ENCODE peak calls at places on chromosomes 6 and 20, in seven cellular contexts. L, O, E, W, R, I and N are unnamed samples.

GRCh38 chr6:90411292-90411781 is 114.7 kb upstream of the BACH2 start:
- DNase-seq in E (no peak), I (no peak), O (no peak), W (no peak), R (no peak), L (no peak), N (no peak)

GRCh38 chr6:132253211-132253610 is 148.1 kb downstream of the MOXD1 start:
- DNase-seq in L (no peak), W (no peak), O (no peak), I (no peak), E (no peak), R (no peak), N (no peak)

GRCh38 chr20:34864216-34864615 is 8.4 kb downstream of the GGT7 start:
- DNase-seq in W (no peak), I (no peak), O (no peak), E (no peak), R (no peak), L (no peak), N (no peak)

GRCh38 chr6:159898519-159898918 is 7.7 kb downstream of the MAS1 start:
- DNase-seq in E (no peak), R (no peak), O (no peak), I (no peak), W (no peak), L (no peak), N (no peak)

GRCh38 chr6:115894426-115894992 is 166.2 kb downstream of the FRK start:
- DNase-seq in L (no peak), R (no peak), E (no peak), O (no peak), I (no peak), W (no peak), N (no peak)

GRCh38 chr6:151639750-151640149 is 145.9 kb downstream of the CCDC170 start:
- DNase-seq in R (no peak), O (no peak), E (no peak), L (no peak), W (no peak), I (no peak), N (no peak)

GRCh38 chr20:12012241-12013222 is 94.8 kb downstream of the BTBD3 start:
- DNase-seq in L (peak), O (no peak), E (no peak), W (no peak), I (peak), R (peak), N (peak)

GRCh38 chr6:7137335-7138106 is 29.8 kb downstream of the RREB1 start:
- DNase-seq in E (no peak), I (peak), O (no peak), R (peak), L (no peak), W (no peak), N (peak)

GRCh38 chr20:63152322-63153253 is 63.3 kb downstream of the YTHDF1 start:
- DNase-seq in I (no peak), E (no peak), W (no peak), L (no peak), R (no peak), O (no peak), N (no peak)

GRCh38 chr20:64049060-64049886 is at the start of gene SOX18:
- DNase-seq in O (no peak), W (no peak), R (no peak), I (no peak), E (no peak), L (no peak), N (no peak)

GRCh38 chr20:17228624-17229061 is 1.8 kb downstream of the PCSK2 start:
- DNase-seq in L (no peak), O (peak), I (peak), R (no peak), W (no peak), E (peak), N (no peak)

GRCh38 chr20:7151666-7152065 is 384.2 kb downstream of the BMP2 start:
- DNase-seq in O (no peak), L (no peak), E (no peak), I (no peak), W (no peak), R (no peak), N (no peak)

GRCh38 chr20:64214952-64215351 is 40.6 kb upstream of the PCMTD2 start:
- DNase-seq in O (no peak), I (no peak), L (no peak), E (no peak), W (no peak), R (no peak), N (no peak)

GRCh38 chr6:116536216-116536621 is 9.3 kb downstream of the TRAPPC3L start:
- DNase-seq in I (peak), W (no peak), L (no peak), E (no peak), R (peak), O (no peak), N (peak)

GRCh38 chr20:37295595-37295994 is 6.1 kb downstream of the MANBAL start:
- DNase-seq in R (no peak), L (no peak), O (no peak), E (no peak), W (peak), I (no peak), N (peak)

GRCh38 chr6:32692019-32692418 is 25.6 kb upstream of the HLA-DQB1 start:
- DNase-seq in E (no peak), L (no peak), O (no peak), W (peak), I (peak), R (no peak), N (peak)

GRCh38 chr6:56339524-56339923 is 92.1 kb upstream of the COL21A1 start:
- DNase-seq in L (no peak), R (no peak), O (no peak), I (no peak), E (no peak), W (no peak), N (no peak)
- H3K27ac ChIP-seq in L (no peak), R (no peak), O (no peak), I (no peak), E (no peak), W (no peak), N (no peak)

GRCh38 chr6:141641406-141641805 is 491.3 kb upstream of the GJE1 start:
- DNase-seq in L (no peak), W (no peak), O (no peak), I (no peak), R (no peak), E (no peak), N (no peak)
- TF ChIP-seq CTCF in L (peak), W (no peak), O (no peak), I (no peak), R (no peak), E (no peak), N (no peak)

GRCh38 chr6:25709761-25710160 is 44.8 kb upstream of the SLC17A4 start:
- DNase-seq in O (no peak), I (no peak), E (no peak), W (no peak), R (no peak), L (no peak), N (no peak)
- H3K27ac ChIP-seq in O (no peak), I (no peak), E (no peak), W (no peak), R (no peak), L (no peak), N (no peak)

GRCh38 chr20:21027569-21027968 is 78.6 kb downstream of the LINC00237 start:
- DNase-seq in O (no peak), W (no peak), L (no peak), I (no peak), E (no peak), R (no peak), N (no peak)
- TF ChIP-seq CTCF in O (no peak), W (no peak), L (peak), I (no peak), E (no peak), R (no peak), N (no peak)

GRCh38 chr20:32110727-32111126 is 1.2 kb downstream of the TM9SF4 start:
- DNase-seq in L (no peak), W (no peak), O (no peak), R (no peak), I (no peak), E (no peak), N (no peak)

GRCh38 chr20:32110173-32110704 is 725 bp downstream of the TM9SF4 start:
- DNase-seq in E (no peak), R (no peak), W (peak), I (peak), O (no peak), L (no peak), N (peak)

GRCh38 chr20:32112862-32113261 is 3.3 kb downstream of the TM9SF4 start:
- DNase-seq in W (peak), E (no peak), L (no peak), O (no peak), R (peak), I (no peak), N (peak)

GRCh38 chr20:32111763-32112162 is 2.2 kb downstream of the TM9SF4 start:
- DNase-seq in I (no peak), E (no peak), L (no peak), R (no peak), W (no peak), O (no peak), N (peak)

DNA sequence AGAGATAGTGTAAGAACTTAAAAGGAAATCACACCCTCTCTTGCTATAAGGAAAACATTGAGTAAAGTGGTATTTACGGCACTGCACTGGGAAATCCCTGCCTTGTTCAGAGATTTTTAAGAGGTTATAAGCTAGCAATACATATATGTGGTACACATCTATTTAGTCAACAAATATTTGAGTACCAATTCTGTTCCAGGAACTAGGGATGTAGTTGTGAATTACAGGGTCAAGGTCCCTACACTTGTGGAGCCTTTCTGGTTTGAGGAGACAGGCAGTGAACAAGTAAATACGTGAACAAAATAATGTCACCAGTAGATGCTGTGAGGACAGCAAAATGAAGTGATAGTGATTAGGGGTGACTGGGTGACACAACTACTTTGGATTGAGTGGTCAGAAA is 1.8 kb downstream of the TM9SF4 start:
- DNase-seq in L (no peak), O (no peak), E (no peak), W (no peak), I (no peak), R (no peak), N (peak)
- H3K27ac ChIP-seq in L (no peak), O (no peak), E (no peak), W (no peak), I (no peak), R (no peak), N (peak)

DNA sequence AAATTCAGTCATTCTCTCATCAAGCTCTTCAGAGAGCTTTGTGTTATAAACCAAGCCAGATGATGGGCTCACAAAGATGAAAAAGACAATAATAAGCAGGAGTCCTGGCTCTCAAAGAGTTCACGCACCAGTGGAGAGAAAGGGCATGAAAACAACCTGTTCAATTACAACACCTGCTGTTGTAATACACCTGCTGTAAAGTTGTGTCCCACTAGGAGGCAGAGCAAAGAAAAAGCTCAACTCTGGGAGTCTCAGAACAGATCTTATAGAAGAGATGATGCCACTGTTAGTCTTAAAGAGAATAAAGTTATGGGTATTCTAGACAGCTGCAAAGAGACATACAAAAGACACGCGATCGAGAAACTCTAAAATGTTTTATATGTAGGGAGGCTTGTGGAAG is 100.6 kb downstream of the DCDC2 start:
- DNase-seq in W (no peak), L (no peak), R (no peak), E (no peak), I (no peak), O (no peak), N (no peak)
- TF ChIP-seq CTCF in W (no peak), L (no peak), R (no peak), E (no peak), I (no peak), O (no peak), N (no peak)

GRCh38 chr6:111231078-111231435 is 143.8 kb downstream of the SLC16A10 start:
- DNase-seq in I (no peak), O (no peak), W (no peak), E (no peak), R (no peak), L (no peak), N (no peak)
- H3K27ac ChIP-seq in I (no peak), O (no peak), W (no peak), E (no peak), R (no peak), L (no peak), N (no peak)

GRCh38 chr20:13271098-13271497 is 50.0 kb downstream of the ISM1 start:
- DNase-seq in I (no peak), W (no peak), L (no peak), E (no peak), R (no peak), O (no peak), N (no peak)
- TF ChIP-seq CTCF in I (no peak), W (no peak), L (no peak), E (no peak), R (no peak), O (no peak), N (no peak)

GRCh38 chr6:154606860-154607259 is 96.4 kb upstream of the CNKSR3 start:
- DNase-seq in E (no peak), L (no peak), I (no peak), R (no peak), W (no peak), O (no peak), N (no peak)
- H3K27ac ChIP-seq in E (no peak), L (no peak), I (no peak), R (peak), W (no peak), O (no peak), N (no peak)

GRCh38 chr6:89352329-89353117 is at the start of gene UBE2J1:
- DNase-seq in I (peak), O (peak), R (peak), E (peak), L (peak), W (peak), N (peak)
- TF ChIP-seq CTCF in I (no peak), O (no peak), R (no peak), E (no peak), L (no peak), W (peak), N (no peak)